ENCODE peak calls at places on chromosome 7, in ten cellular contexts. E is left ventricle myocardium superior; U is CD4-positive, alpha-beta T cell; G is SK-N-SH treated with all-trans-retinoic acid at 6 μM for 48 hours; H is activated naive CD4-positive, alpha-beta T cell treated with anti-CD3 and anti-CD28 coated beads, Interleukin-2, amount 50 U/mL, for 72 hours; N is PC-3; A is stimulated activated naive CD8-positive, alpha-beta T cell treated with anti-CD3 and anti-CD28 coated beads, Interleukin-15, Interleukin-2, amounts not matched to agents 100 U/mL and 50 U/mL, for 24 hours; Y is natural killer cell; K is activated CD8-positive, alpha-beta memory T cell treated with anti-CD3 and anti-CD28 coated beads, Interleukin-2, amount 10 ng/mL, durations not matched to agents 7 days and 5 days; C is RWPE2. X is an unnamed sample.

GRCh38 chr7:158680754-158681153 is 23.9 kb downstream of the NCAPG2 start:
- ATAC-seq in E (no peak), U (no peak), G (no peak), H (no peak), N (no peak), A (no peak), Y (no peak), K (no peak), C (no peak), X (no peak)

GRCh38 chr7:55396386-55396785 is 31.2 kb downstream of the LANCL2 start:
- ATAC-seq in E (no peak), U (no peak), G (no peak), H (no peak), N (no peak), A (no peak), Y (no peak), K (no peak), C (no peak), X (no peak)

GRCh38 chr7:130926021-130926691 is 192.1 kb upstream of the KLF14 start:
- ATAC-seq in E (no peak), U (peak), G (no peak), H (peak), N (no peak), A (peak), Y (peak), K (peak), C (no peak), X (no peak)

GRCh38 chr7:2299131-2299829 is 15.0 kb downstream of the SNX8 start:
- ATAC-seq in E (peak), U (no peak), G (no peak), H (peak), N (no peak), A (peak), Y (peak), K (no peak), C (no peak), X (peak)

GRCh38 chr7:47104206-47104549 is 477.7 kb downstream of the TNS3 start:
- ATAC-seq in E (no peak), U (no peak), G (no peak), H (no peak), N (no peak), A (no peak), Y (no peak), K (no peak), C (no peak), X (no peak)

GRCh38 chr7:133633055-133633454 is 380.2 kb downstream of the EXOC4 start:
- ATAC-seq in E (no peak), U (no peak), G (no peak), H (no peak), N (peak), A (no peak), Y (no peak), K (no peak), C (peak), X (no peak)

GRCh38 chr7:82677493-82677892 is 233.9 kb upstream of the CACNA2D1 start:
- ATAC-seq in E (peak), U (peak), G (no peak), H (peak), N (no peak), A (peak), Y (peak), K (peak), C (no peak), X (no peak)

GRCh38 chr7:22301790-22302189 is 55.2 kb downstream of the RAPGEF5 start:
- ATAC-seq in E (no peak), U (no peak), G (no peak), H (no peak), N (no peak), A (no peak), Y (no peak), K (no peak), C (no peak), X (no peak)

GRCh38 chr7:1096156-1097119 is 8.5 kb downstream of the GPER1 start:
- ATAC-seq in E (peak), U (no peak), G (peak), H (no peak), N (no peak), A (no peak), Y (no peak), K (no peak), C (no peak), X (no peak)

GRCh38 chr7:128833148-128833938 is 3.1 kb downstream of the FLNC start:
- ATAC-seq in E (peak), U (no peak), G (peak), H (no peak), N (peak), A (no peak), Y (no peak), K (no peak), C (peak), X (peak)

GRCh38 chr7:74427974-74428373 is 25.7 kb upstream of the GTF2IRD1 start:
- ATAC-seq in E (no peak), U (no peak), G (no peak), H (no peak), N (no peak), A (no peak), Y (no peak), K (no peak), C (no peak), X (no peak)

GRCh38 chr7:24284699-24285506 is 913 bp downstream of the NPY start:
- ATAC-seq in E (no peak), U (no peak), G (peak), H (no peak), N (no peak), A (no peak), Y (no peak), K (no peak), C (peak), X (no peak)

GRCh38 chr7:142932386-142933091 is 1.0 kb downstream of the TRPV5 start:
- ATAC-seq in E (no peak), U (no peak), G (peak), H (no peak), N (peak), A (no peak), Y (no peak), K (no peak), C (no peak), X (no peak)

GRCh38 chr7:66734006-66734405 is 6.5 kb upstream of the RABGEF1 start:
- ATAC-seq in E (no peak), U (no peak), G (no peak), H (no peak), N (no peak), A (no peak), Y (no peak), K (no peak), C (no peak), X (no peak)

GRCh38 chr7:35331730-35332678 is 78.1 kb upstream of the TBX20 start:
- ATAC-seq in E (peak), U (no peak), G (no peak), H (no peak), N (no peak), A (no peak), Y (no peak), K (no peak), C (no peak), X (no peak)

GRCh38 chr7:87702326-87702725 is 74.1 kb downstream of the RUNDC3B start:
- ATAC-seq in E (no peak), U (no peak), G (peak), H (no peak), N (peak), A (no peak), Y (no peak), K (no peak), C (peak), X (no peak)

GRCh38 chr7:137747359-137748031 is 99.3 kb downstream of the DGKI start:
- ATAC-seq in E (no peak), U (no peak), G (no peak), H (no peak), N (no peak), A (no peak), Y (no peak), K (no peak), C (no peak), X (no peak)

GRCh38 chr7:130986271-130986690 is 252.3 kb upstream of the KLF14 start:
- ATAC-seq in E (peak), U (peak), G (no peak), H (no peak), N (no peak), A (no peak), Y (peak), K (peak), C (no peak), X (peak)

GRCh38 chr7:118573065-118573464 is 348.6 kb downstream of the ANKRD7 start:
- ATAC-seq in E (peak), U (no peak), G (peak), H (no peak), N (no peak), A (no peak), Y (no peak), K (no peak), C (peak), X (no peak)

GRCh38 chr7:120997902-120998301 is 9.4 kb downstream of the CPED1 start:
- ATAC-seq in E (peak), U (no peak), G (no peak), H (no peak), N (no peak), A (no peak), Y (no peak), K (no peak), C (no peak), X (no peak)

GRCh38 chr7:102811942-102812678 is 63.3 kb downstream of the FAM185A start:
- ATAC-seq in E (peak), U (no peak), G (peak), H (no peak), N (no peak), A (no peak), Y (no peak), K (no peak), C (no peak), X (no peak)

GRCh38 chr7:16028103-16028502 is 341.6 kb upstream of the MEOX2 start:
- ATAC-seq in E (peak), U (no peak), G (no peak), H (no peak), N (peak), A (no peak), Y (no peak), K (no peak), C (peak), X (peak)

GRCh38 chr7:47934831-47935230 is 13.4 kb downstream of the PKD1L1 start:
- ATAC-seq in E (no peak), U (no peak), G (no peak), H (no peak), N (no peak), A (no peak), Y (no peak), K (no peak), C (no peak), X (no peak)

GRCh38 chr7:151611041-151611440 is 91.3 kb upstream of the RHEB start:
- ATAC-seq in E (no peak), U (no peak), G (no peak), H (no peak), N (no peak), A (no peak), Y (no peak), K (no peak), C (no peak), X (no peak)

X was measured in gastroesophageal sphincter.